ENCODE peak calls at places on chromosome 5, in seven cellular contexts. K is MM.1S, H is GM23338, M is GM23248, D is HCT116, X is OCI-LY7, O is SK-N-SH. Y is an unnamed sample.

GRCh38 chr5:91114658-91115057 is 268.5 kb downstream of the ARRDC3 start:
- DNase-seq in K (no peak), M (no peak), X (no peak), H (no peak), O (no peak), D (no peak), Y (no peak)

GRCh38 chr5:50547303-50547702 is 106.2 kb upstream of the EMB start:
- DNase-seq in O (no peak), H (no peak), M (no peak), D (no peak), X (peak), K (peak), Y (no peak)

GRCh38 chr5:126095001-126095400 is 328.2 kb upstream of the GRAMD2B start:
- DNase-seq in M (no peak), O (no peak), X (no peak), D (no peak), K (no peak), H (no peak), Y (no peak)

GRCh38 chr5:112125910-112126309 is 293.2 kb downstream of the EPB41L4A start:
- DNase-seq in O (peak), M (peak), K (no peak), H (no peak), X (no peak), D (no peak), Y (no peak)

GRCh38 chr5:165333623-165334022 is 1828.2 kb downstream of the MAT2B start:
- DNase-seq in O (no peak), H (no peak), M (no peak), D (no peak), K (no peak), X (no peak), Y (no peak)

GRCh38 chr5:63125862-63126261 is 547.2 kb downstream of the LRRC70 start:
- DNase-seq in H (peak), O (no peak), X (peak), M (peak), D (no peak), K (peak), Y (no peak)

GRCh38 chr5:125564336-125564975 is 818.0 kb upstream of the ZNF608 start:
- DNase-seq in X (no peak), K (no peak), D (no peak), M (no peak), O (no peak), H (no peak), Y (no peak)

GRCh38 chr5:124574521-124575436 is 171.7 kb downstream of the ZNF608 start:
- DNase-seq in D (no peak), M (no peak), K (no peak), X (no peak), O (peak), H (no peak), Y (peak)

GRCh38 chr5:116671211-116671736 is 96.7 kb upstream of the SEMA6A start:
- DNase-seq in K (peak), O (no peak), D (no peak), M (no peak), H (no peak), X (no peak), Y (no peak)

GRCh38 chr5:155299342-155300006 is 285.9 kb downstream of the KIF4B start:
- DNase-seq in D (no peak), K (no peak), X (no peak), H (no peak), O (peak), M (no peak), Y (no peak)

GRCh38 chr5:76074487-76074886 is 8.7 kb upstream of the SV2C start:
- DNase-seq in M (no peak), X (peak), O (peak), D (no peak), H (peak), K (peak), Y (peak)

GRCh38 chr5:39599721-39600431 is 175.1 kb upstream of the DAB2 start:
- DNase-seq in K (peak), O (no peak), H (peak), D (peak), M (peak), X (peak), Y (peak)

GRCh38 chr5:134247825-134248224 is 22.0 kb upstream of the PPP2CA start:
- DNase-seq in H (peak), M (peak), X (no peak), K (no peak), O (no peak), D (no peak), Y (peak)

GRCh38 chr5:115735108-115735998 is 81.1 kb downstream of the CDO1 start:
- DNase-seq in K (no peak), M (no peak), H (peak), X (no peak), O (no peak), D (no peak), Y (peak)

GRCh38 chr5:31362931-31363568 is 168.8 kb downstream of the DROSHA start:
- DNase-seq in K (no peak), H (no peak), M (peak), O (no peak), D (no peak), X (no peak), Y (no peak)

GRCh38 chr5:38420691-38421395 is 135.6 kb downstream of the LIFR start:
- DNase-seq in O (peak), K (peak), M (peak), X (peak), D (peak), H (peak), Y (peak)

GRCh38 chr5:80793354-80793753 is 138.6 kb upstream of the DHFR start:
- DNase-seq in O (no peak), X (no peak), D (no peak), K (no peak), M (no peak), H (peak), Y (no peak)

GRCh38 chr5:144944936-144945335 is 774.3 kb downstream of the KCTD16 start:
- DNase-seq in M (no peak), X (no peak), K (no peak), D (no peak), O (peak), H (no peak), Y (no peak)

GRCh38 chr5:150180241-150181027 is 9.4 kb upstream of the SLC6A7 start:
- DNase-seq in D (no peak), K (no peak), X (no peak), H (no peak), M (peak), O (no peak), Y (no peak)

GRCh38 chr5:128491291-128491690 is 46.8 kb downstream of the FBN2 start:
- DNase-seq in K (no peak), X (no peak), O (no peak), H (peak), D (no peak), M (no peak), Y (peak)

GRCh38 chr5:14265574-14265973 is 122.4 kb downstream of the TRIO start:
- DNase-seq in D (peak), H (no peak), M (peak), K (no peak), O (no peak), X (no peak), Y (no peak)

GRCh38 chr5:31492824-31493223 is 39.1 kb downstream of the DROSHA start:
- DNase-seq in X (no peak), H (peak), K (no peak), D (no peak), O (no peak), M (peak), Y (no peak)

GRCh38 chr5:42230839-42231238 is 192.4 kb upstream of the GHR start:
- DNase-seq in H (no peak), K (no peak), M (no peak), D (no peak), O (no peak), X (no peak), Y (no peak)

GRCh38 chr5:73093943-73094342 is 26.4 kb upstream of the TMEM171 start:
- DNase-seq in K (no peak), O (no peak), D (peak), H (no peak), X (no peak), M (peak), Y (no peak)

GRCh38 chr5:58759745-58760144 is 176.9 kb downstream of the RAB3C start:
- DNase-seq in D (no peak), K (peak), H (no peak), O (no peak), M (peak), X (no peak), Y (no peak)
- H2AFZ ChIP-seq in D (no peak), K (peak), H (no peak), O (peak), M (peak), X (no peak), Y (no peak)

DNA sequence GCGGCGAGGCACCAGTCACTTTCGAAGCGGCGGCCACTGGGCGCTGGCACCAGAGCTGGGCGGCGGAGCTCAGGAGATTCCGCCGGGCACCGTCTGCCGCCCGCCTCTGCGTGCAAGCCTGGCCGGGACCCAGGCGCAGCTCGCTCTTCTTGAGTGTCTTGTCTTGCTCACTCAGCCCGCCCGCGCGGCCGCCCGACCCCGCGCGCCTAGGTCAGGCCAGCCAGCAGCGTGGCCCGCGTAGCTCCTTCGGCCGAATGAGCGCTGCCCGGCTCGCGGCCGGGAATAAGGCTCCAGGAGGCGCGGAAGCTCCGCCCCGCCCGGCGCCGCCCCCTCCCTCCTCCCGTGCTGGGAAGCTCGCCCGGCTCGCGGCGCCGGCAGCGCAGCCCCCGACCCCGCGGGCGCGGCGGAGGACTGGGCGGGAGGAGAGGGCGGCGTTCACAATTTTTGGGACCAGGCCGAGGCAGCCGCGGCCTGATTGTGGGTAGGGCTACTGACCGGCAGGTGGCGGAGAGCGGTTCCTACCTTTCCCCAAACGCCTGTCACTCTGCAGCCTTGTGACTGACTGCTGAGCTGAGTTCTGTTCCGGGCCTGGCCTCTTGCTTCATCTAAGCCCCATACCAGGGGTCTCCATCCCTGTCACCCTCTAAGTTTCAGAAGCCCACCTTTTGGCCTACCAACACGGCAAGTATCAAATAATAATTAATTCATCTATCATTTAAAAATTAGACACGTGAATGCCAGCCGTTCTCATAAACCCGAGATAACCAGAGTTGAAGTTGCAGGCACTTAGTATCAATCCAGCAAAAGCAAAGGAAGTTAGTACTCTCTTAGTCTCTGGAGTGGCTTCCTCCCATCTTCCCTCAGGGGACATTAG is at the start of gene HBEGF:
- DNase-seq in H (peak), K (peak), D (peak), M (peak), X (peak), O (peak), Y (peak)
- TF ChIP-seq EZH2phosphoT487 in H (no peak), K (no peak), D (no peak), M (no peak), X (no peak), O (no peak), Y (no peak)

DNA sequence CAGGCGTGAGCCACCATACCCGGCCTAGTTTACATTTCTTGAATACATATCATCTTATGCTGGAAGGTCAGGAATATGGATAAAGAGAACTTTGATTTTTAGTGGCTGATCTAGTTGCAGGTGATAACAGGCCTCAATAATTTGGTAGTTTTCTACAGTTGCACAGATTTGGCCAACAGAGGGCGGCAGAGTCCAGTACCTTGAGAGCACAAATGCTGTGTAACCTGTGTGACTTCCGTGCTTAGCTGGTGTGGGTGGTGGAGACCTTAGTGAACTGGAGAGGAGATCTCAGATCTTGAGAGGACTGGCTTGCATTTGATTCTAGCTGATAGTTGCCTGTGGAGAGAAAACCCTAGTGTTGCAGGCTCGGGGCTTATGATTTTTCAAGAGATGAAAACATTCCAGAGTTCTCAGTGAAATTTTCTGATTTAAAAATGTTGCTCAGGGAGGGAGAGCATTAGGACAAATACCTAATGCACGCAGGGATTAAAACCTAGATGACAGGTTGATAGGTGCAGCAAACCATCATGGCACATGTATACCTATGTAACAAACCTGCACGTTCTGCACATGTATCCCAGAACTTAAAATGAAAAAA is 17.4 kb upstream of the GPR151 start:
- DNase-seq in X (peak), K (peak), D (peak), O (peak), H (peak), M (peak), Y (peak)
- H2AFZ ChIP-seq in X (no peak), K (no peak), D (peak), O (no peak), H (no peak), M (no peak), Y (peak)

DNA sequence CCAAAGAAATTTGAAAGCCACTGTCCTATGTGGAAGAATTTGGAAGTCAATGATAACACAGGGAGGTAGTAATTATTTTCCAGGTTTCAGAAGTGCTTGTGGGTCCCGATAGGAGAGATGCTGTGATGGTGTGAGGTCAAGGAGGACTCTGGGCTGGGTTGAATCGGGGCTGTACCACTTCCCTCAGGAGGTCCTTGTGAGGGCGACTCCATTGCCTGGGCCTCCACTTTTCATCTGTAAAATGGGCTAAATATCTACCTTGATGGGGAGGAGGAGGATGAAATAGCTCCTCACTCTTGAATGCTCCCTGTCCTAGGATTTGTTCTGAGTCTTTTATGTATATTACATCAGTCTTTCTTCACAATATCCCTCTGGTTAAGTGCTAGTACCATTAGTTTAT is 59.0 kb downstream of the ROPN1L start:
- DNase-seq in K (no peak), H (no peak), X (no peak), M (no peak), O (no peak), D (no peak), Y (no peak)
- TF ChIP-seq EZH2phosphoT487 in K (no peak), H (no peak), X (no peak), M (no peak), O (no peak), D (no peak), Y (no peak)

DNA sequence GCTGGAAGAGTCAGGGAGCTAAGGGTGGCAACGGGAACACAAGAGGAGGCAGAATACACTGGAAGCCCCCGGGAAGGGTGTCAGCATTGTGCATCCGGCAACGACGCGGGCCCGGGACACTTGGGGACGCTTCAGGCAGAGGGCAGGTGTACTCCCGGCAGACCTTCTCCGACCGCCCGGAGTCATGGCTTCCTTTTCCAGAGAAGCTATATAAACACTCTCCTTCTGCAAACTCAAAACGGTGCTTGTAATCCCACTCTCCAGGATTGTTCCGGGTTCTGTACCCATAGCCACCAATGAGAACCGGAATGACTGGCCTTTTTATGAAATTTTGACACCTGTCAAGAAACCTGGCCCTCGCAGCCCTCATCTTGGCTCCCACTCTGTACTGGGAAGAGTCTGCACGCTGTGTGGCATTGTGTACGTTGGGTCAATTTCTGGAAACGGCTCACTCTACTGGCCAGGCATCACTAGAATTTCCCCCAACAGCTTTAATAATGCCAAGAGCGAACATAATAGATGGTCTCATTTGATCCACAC is 462 bp upstream of the MCC start:
- DNase-seq in D (peak), K (no peak), H (no peak), X (no peak), O (no peak), M (peak), Y (no peak)
- H2AFZ ChIP-seq in D (peak), K (peak), H (peak), X (no peak), O (peak), M (peak), Y (peak)

Y was measured in neural progenitor cell.